ENCODE peak calls at places on chromosomes 2 and 18, in four cellular contexts. L is H1, P is K562, G is GM12878. D is an unnamed sample. For H3K4me1, the result is how much of the 10 kb centered on the place peaks cover.

GRCh38 chr2:57740905-57741304 is 305.7 kb upstream of the VRK2 start:
- DNase-seq in P (no peak), L (no peak), G (no peak), D (no peak)

GRCh38 chr18:25189391-25190185 is 162.4 kb downstream of the ZNF521 start:
- DNase-seq in G (no peak), P (no peak), L (no peak), D (no peak)

GRCh38 chr2:175025946-175026345 is 20.8 kb upstream of the CHN1 start:
- DNase-seq in L (no peak), G (no peak), P (no peak), D (no peak)

GRCh38 chr2:111653913-111654312 is 230.1 kb downstream of the ANAPC1 start:
- DNase-seq in P (no peak), L (no peak), G (no peak), D (no peak)

GRCh38 chr2:66080136-66080535 is 354.8 kb upstream of the MEIS1 start:
- DNase-seq in G (no peak), P (no peak), L (no peak), D (no peak)

GRCh38 chr2:3636586-3637310 is 21.3 kb upstream of the ALLC start:
- DNase-seq in G (no peak), P (no peak), L (peak), D (no peak)

GRCh38 chr2:215277942-215278341 is 33.9 kb upstream of the ATIC start:
- DNase-seq in P (no peak), G (no peak), L (no peak), D (no peak)

GRCh38 chr18:74724186-74724585 is 126.5 kb downstream of the ZNF407 start:
- DNase-seq in L (no peak), P (no peak), G (no peak), D (no peak)

GRCh38 chr18:23924813-23925212 is 89.7 kb upstream of the TTC39C start:
- DNase-seq in P (no peak), G (no peak), L (no peak), D (no peak)

GRCh38 chr2:240433973-240434727 is 1.3 kb upstream of the GPC1 start:
- DNase-seq in G (no peak), P (peak), L (no peak), D (peak)

GRCh38 chr2:111049792-111050640 is 70.7 kb upstream of the BCL2L11 start:
- DNase-seq in P (no peak), L (no peak), G (peak), D (no peak)

GRCh38 chr2:21220930-21221329 is 97.2 kb downstream of the TDRD15 start:
- DNase-seq in L (no peak), P (no peak), G (no peak), D (no peak)

GRCh38 chr18:7567487-7568425 is 640 bp downstream of the PTPRM start:
- DNase-seq in L (peak), P (no peak), G (no peak), D (no peak)

GRCh38 chr2:68559692-68560091 is 83.7 kb upstream of the PROKR1 start:
- DNase-seq in L (no peak), G (no peak), P (no peak), D (no peak)

GRCh38 chr2:156455366-156455975 is 19.3 kb downstream of the GPD2 start:
- DNase-seq in G (no peak), P (no peak), L (no peak), D (peak)

GRCh38 chr2:24400207-24400907 is 40.0 kb upstream of the ITSN2 start:
- DNase-seq in P (no peak), G (no peak), L (no peak), D (no peak)

GRCh38 chr2:207288628-207289027 is 122.9 kb upstream of the KLF7 start:
- DNase-seq in P (no peak), L (no peak), G (peak), D (no peak)

GRCh38 chr2:69563021-69563420 is 80.5 kb downstream of the AAK1 start:
- DNase-seq in G (no peak), L (no peak), P (no peak), D (no peak)

GRCh38 chr2:231525248-231526163 is 4.7 kb downstream of the NMUR1 start:
- DNase-seq in P (no peak), L (no peak), G (no peak), D (no peak)

GRCh38 chr2:3574155-3574554 is 905 bp upstream of the RPS7 start:
- DNase-seq in P (no peak), G (no peak), L (no peak), D (no peak)

GRCh38 chr2:114426756-114427155 is 15.7 kb upstream of the DPP10 start:
- DNase-seq in L (no peak), G (no peak), P (no peak), D (no peak)

GRCh38 chr2:140659293-140659692 is 1471.5 kb downstream of the LRP1B start:
- DNase-seq in P (no peak), L (no peak), G (no peak), D (no peak)

GRCh38 chr2:199315299-199316179 is 142.2 kb downstream of the SATB2 start:
- DNase-seq in P (peak), G (no peak), L (no peak), D (no peak)

GRCh38 chr2:12271589-12271984 is 445.1 kb upstream of the TRIB2 start:
- DNase-seq in G (no peak), P (no peak), L (no peak), D (no peak)

GRCh38 chr2:12265646-12266045 is 451.1 kb upstream of the TRIB2 start:
- DNase-seq in L (no peak), P (no peak), G (no peak), D (no peak)

GRCh38 chr2:12267042-12267441 is 449.7 kb upstream of the TRIB2 start:
- DNase-seq in L (no peak), P (no peak), G (no peak), D (no peak)

GRCh38 chr2:12270876-12271588 is 445.7 kb upstream of the TRIB2 start:
- DNase-seq in G (no peak), L (no peak), P (no peak), D (no peak)

GRCh38 chr2:12269041-12269972 is 447.4 kb upstream of the TRIB2 start:
- DNase-seq in L (no peak), P (no peak), G (no peak), D (no peak)
- H3K4me1 ChIP-seq in L (under half), P (under half), G (under half), D (under half)

GRCh38 chr2:119650206-119650605 is 28.8 kb upstream of the TMEM177 start:
- DNase-seq in P (no peak), G (no peak), L (no peak), D (no peak)
- TF ChIP-seq EGR1 in P (no peak), G (no peak), L (no peak), D (no peak)

DNA sequence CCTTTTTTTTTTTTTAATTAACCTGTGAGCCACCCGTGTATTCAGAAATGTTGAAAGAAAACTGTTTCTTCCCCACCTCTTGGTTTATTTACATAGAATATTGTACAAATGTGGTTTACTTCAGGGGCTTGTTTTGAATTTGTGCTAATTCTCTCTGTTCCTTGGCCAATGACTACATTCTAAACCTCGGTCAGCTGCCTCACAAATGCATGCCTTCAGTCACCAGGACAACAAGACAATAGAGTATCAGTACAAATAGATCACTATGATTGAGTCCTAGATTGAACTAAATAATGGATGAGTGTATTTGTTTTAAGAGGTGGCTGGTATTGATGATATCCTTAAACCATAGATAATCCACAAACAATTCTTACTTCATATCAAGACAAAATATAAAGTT is 36.0 kb downstream of the AGFG1 start:
- DNase-seq in P (no peak), G (no peak), L (no peak), D (no peak)
- H3K4me1 ChIP-seq in P (under half), G (under half), L (under half), D (half or more)

GRCh38 chr18:55858661-55859111 is 270.7 kb upstream of the TCF4 start:
- DNase-seq in L (no peak), G (no peak), P (no peak), D (no peak)
- TF ChIP-seq EGR1 in L (no peak), G (no peak), P (no peak), D (no peak)

GRCh38 chr2:6977095-6977777 is 60.0 kb downstream of the RNF144A start:
- DNase-seq in P (no peak), L (no peak), G (no peak), D (no peak)

GRCh38 chr2:6978991-6979390 is 61.8 kb downstream of the RNF144A start:
- DNase-seq in G (no peak), P (no peak), L (no peak), D (no peak)

GRCh38 chr2:6977786-6978185 is 60.6 kb downstream of the RNF144A start:
- DNase-seq in G (no peak), P (no peak), L (no peak), D (no peak)

GRCh38 chr2:6973895-6974545 is 56.8 kb downstream of the RNF144A start:
- DNase-seq in L (no peak), P (no peak), G (no peak), D (peak)

DNA sequence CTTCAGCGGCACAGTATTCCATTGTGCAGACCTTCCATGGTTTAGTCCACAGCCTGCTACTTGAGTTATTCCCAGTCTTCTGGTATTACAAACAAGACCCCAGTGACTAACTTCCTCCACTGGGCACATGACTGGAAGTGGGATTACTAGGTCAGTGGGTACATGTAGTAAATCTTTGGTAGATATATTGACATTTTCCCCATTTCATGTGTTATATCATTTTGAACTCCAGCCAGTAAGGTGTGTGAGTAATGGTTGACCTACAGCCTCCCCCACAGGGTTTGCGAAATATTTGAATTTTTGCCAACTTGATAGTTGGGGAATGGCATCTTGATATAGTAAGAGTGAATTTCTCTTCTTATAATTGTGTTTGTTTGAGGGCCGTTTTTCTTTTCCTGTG is 58.8 kb downstream of the RNF144A start:
- DNase-seq in L (no peak), P (no peak), G (no peak), D (peak)
- H3K4me1 ChIP-seq in L (under half), P (under half), G (under half), D (half or more)

GRCh38 chr2:216691210-216691741 is 4.1 kb downstream of the IGFBP5 start:
- DNase-seq in G (no peak), L (no peak), P (peak), D (no peak)
- TF ChIP-seq EGR1 in G (no peak), L (no peak), P (no peak), D (no peak)

DNA sequence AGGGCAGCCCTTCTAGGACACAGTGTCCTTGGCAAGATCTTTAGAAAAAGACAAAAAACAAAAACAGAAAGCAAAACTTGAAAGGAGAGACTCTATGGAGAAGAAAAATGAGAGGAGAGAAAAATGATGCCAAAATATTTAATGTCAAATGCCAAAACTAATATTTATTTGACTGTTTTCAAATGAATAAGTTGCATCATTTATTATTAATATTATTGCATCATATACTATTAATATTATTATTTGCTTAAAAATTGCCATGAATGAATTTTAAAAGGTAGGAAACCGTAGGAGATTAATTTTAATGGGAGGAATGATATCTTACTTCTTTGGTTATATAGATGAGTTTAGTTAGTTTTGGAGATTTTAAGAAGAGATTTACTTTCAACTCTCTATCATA is 144.3 kb downstream of the DAW1 start:
- DNase-seq in P (no peak), L (no peak), G (no peak), D (no peak)
- H3K4me1 ChIP-seq in P (under half), L (under half), G (under half), D (under half)

GRCh38 chr18:50465211-50466153 is 90.6 kb downstream of the SKA1 start:
- DNase-seq in P (no peak), G (no peak), L (no peak), D (no peak)
- TF ChIP-seq EGR1 in P (no peak), G (no peak), L (no peak), D (no peak)

GRCh38 chr2:62216616-62217015 is 20.7 kb downstream of the B3GNT2 start:
- DNase-seq in G (no peak), P (no peak), L (no peak), D (no peak)

GRCh38 chr2:62217421-62217820 is 21.5 kb downstream of the B3GNT2 start:
- DNase-seq in P (no peak), L (no peak), G (no peak), D (no peak)

GRCh38 chr2:62217980-62218379 is 22.1 kb downstream of the B3GNT2 start:
- DNase-seq in P (no peak), L (no peak), G (no peak), D (no peak)

GRCh38 chr2:62221141-62221540 is 25.2 kb downstream of the B3GNT2 start:
- DNase-seq in L (no peak), P (no peak), G (no peak), D (no peak)

GRCh38 chr2:62219407-62220159 is 23.7 kb downstream of the B3GNT2 start:
- DNase-seq in G (no peak), L (no peak), P (no peak), D (no peak)
- H3K4me1 ChIP-seq in G (under half), L (under half), P (under half), D (under half)

D was measured in HCT116.